ENCODE peak calls at places on chromosomes 11 and 22, in nine cellular contexts. S, C, I, F, J, K, V, Y and A are unnamed samples.

GRCh38 chr11:225734-226453 is 10.2 kb downstream of the SIRT3 start:
- DNase-seq in F (no peak), V (no peak), K (no peak), I (no peak), Y (no peak), S (no peak), C (no peak), J (no peak), A (no peak)

GRCh38 chr22:48756146-48757111 is 1071.2 kb downstream of the BRD1 start:
- DNase-seq in I (peak; percentile 14), J (no peak), V (no peak), K (no peak), S (no peak), Y (no peak), F (no peak), C (no peak), A (no peak)

GRCh38 chr11:21774212-21774611 is 418.7 kb upstream of the ANO5 start:
- DNase-seq in F (no peak), J (no peak), C (no peak), K (no peak), V (no peak), S (no peak), I (no peak), Y (no peak), A (no peak)

GRCh38 chr22:22916215-22916951 is 28.8 kb downstream of the IGLL5 start:
- DNase-seq in J (no peak), Y (no peak), C (no peak), I (no peak), S (no peak), V (no peak), F (no peak), K (no peak), A (no peak)

GRCh38 chr22:31646186-31647019 is 15.6 kb downstream of the PISD start:
- DNase-seq in S (no peak), I (no peak), V (no peak), Y (no peak), F (peak; percentile 76), J (peak; percentile 99), K (peak; percentile 93), C (no peak), A (no peak)

GRCh38 chr11:123366924-123367323 is 63.1 kb upstream of the GRAMD1B start:
- DNase-seq in S (no peak), C (no peak), F (no peak), V (no peak), Y (no peak), K (no peak), J (no peak), I (no peak), A (no peak)

GRCh38 chr11:17354070-17354924 is 2.7 kb downstream of the NCR3LG1 start:
- DNase-seq in Y (peak; percentile 78), J (peak; percentile 79), V (peak; percentile 38), K (peak; percentile 30), S (peak; percentile 53), C (no peak), F (peak; percentile 82), I (peak; percentile 73), A (peak; percentile 85)

GRCh38 chr11:36343436-36343835 is 47.3 kb downstream of the PRR5L start:
- DNase-seq in V (no peak), Y (no peak), C (no peak), K (no peak), I (no peak), F (peak; percentile 33), J (no peak), S (no peak), A (no peak)

GRCh38 chr11:45936655-45937054 is 14.2 kb downstream of the LARGE2 start:
- DNase-seq in J (no peak), S (no peak), Y (no peak), F (no peak), C (no peak), V (no peak), I (no peak), K (no peak), A (no peak)

GRCh38 chr11:46272816-46273427 is 4.5 kb upstream of the CREB3L1 start:
- DNase-seq in Y (no peak), V (no peak), K (no peak), I (peak; percentile 72), F (no peak), J (peak; percentile 81), C (no peak), S (no peak), A (no peak)